ENCODE peak calls at places on chromosomes 2 and 18, in six cellular contexts. One of them, this sample, is unnamed.

GRCh38 chr2:102185347-102185746 is 1.5 kb upstream of the IL1RL2 start:
- DNase-seq in OCI-LY7: no peak
- DNase-seq in RWPE1: no peak
- DNase-seq in neural crest cell: no peak
- DNase-seq in pancreas: no peak
- DNase-seq in body of pancreas: no peak
- DNase-seq in this sample: no peak

GRCh38 chr2:171086352-171087290 is 74.1 kb downstream of the TLK1 start:
- DNase-seq in OCI-LY7: peak
- DNase-seq in RWPE1: peak
- DNase-seq in neural crest cell: peak
- DNase-seq in pancreas: no peak
- DNase-seq in body of pancreas: peak
- DNase-seq in this sample: no peak

GRCh38 chr18:65436430-65436829 is 314.4 kb upstream of the CDH7 start:
- DNase-seq in OCI-LY7: no peak
- DNase-seq in RWPE1: no peak
- DNase-seq in neural crest cell: no peak
- DNase-seq in pancreas: no peak
- DNase-seq in body of pancreas: no peak
- DNase-seq in this sample: no peak

GRCh38 chr2:142130111-142131015 is 453 bp downstream of the LRP1B start:
- DNase-seq in OCI-LY7: no peak
- DNase-seq in RWPE1: peak
- DNase-seq in neural crest cell: peak
- DNase-seq in pancreas: peak
- DNase-seq in body of pancreas: peak
- DNase-seq in this sample: peak

GRCh38 chr2:79627237-79627636 is 114.4 kb downstream of the CTNNA2 start:
- DNase-seq in OCI-LY7: no peak
- DNase-seq in RWPE1: no peak
- DNase-seq in neural crest cell: no peak
- DNase-seq in pancreas: no peak
- DNase-seq in body of pancreas: no peak
- DNase-seq in this sample: no peak

GRCh38 chr2:225742487-225742886 is 343.0 kb downstream of the NYAP2 start:
- DNase-seq in OCI-LY7: no peak
- DNase-seq in RWPE1: no peak
- DNase-seq in neural crest cell: no peak
- DNase-seq in pancreas: no peak
- DNase-seq in body of pancreas: no peak
- DNase-seq in this sample: no peak

GRCh38 chr2:171469176-171469575 is 35.1 kb downstream of the DCAF17 start:
- DNase-seq in OCI-LY7: no peak
- DNase-seq in RWPE1: no peak
- DNase-seq in neural crest cell: no peak
- DNase-seq in pancreas: no peak
- DNase-seq in body of pancreas: no peak
- DNase-seq in this sample: no peak

GRCh38 chr18:35939166-35939565 is 33.3 kb upstream of the RMP24 start:
- DNase-seq in OCI-LY7: peak
- DNase-seq in RWPE1: no peak
- DNase-seq in neural crest cell: no peak
- DNase-seq in pancreas: no peak
- DNase-seq in body of pancreas: no peak
- DNase-seq in this sample: no peak

GRCh38 chr2:34306745-34307144 is 707.6 kb upstream of the FAM98A start:
- DNase-seq in OCI-LY7: no peak
- DNase-seq in RWPE1: no peak
- DNase-seq in neural crest cell: no peak
- DNase-seq in pancreas: no peak
- DNase-seq in body of pancreas: no peak
- DNase-seq in this sample: no peak

GRCh38 chr2:190809876-190810525 is 70.6 kb upstream of the GLS start:
- DNase-seq in OCI-LY7: no peak
- DNase-seq in RWPE1: no peak
- DNase-seq in neural crest cell: no peak
- DNase-seq in pancreas: no peak
- DNase-seq in body of pancreas: no peak
- DNase-seq in this sample: no peak

DNA sequence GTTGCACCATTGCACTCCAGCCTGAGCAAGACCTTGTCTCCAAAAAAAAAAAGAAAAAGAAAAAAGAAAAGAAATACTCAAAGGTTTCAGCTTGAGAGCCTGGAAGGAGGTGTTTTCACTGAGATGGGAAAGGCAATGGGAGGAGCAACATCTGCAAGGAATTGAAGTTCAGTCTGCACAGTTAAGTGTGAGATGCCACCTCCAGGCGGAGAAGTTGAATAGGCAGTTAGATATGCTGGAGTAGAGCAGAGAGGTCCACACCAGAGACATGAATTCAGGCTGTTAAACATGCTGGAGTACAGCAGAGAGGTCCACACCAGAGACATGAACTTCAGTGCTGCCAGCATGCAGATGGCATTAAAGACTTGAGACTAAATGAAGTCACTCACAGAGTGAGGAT is 41.4 kb upstream of the DTNB start:
- DNase-seq in OCI-LY7: no peak
- DNase-seq in RWPE1: no peak
- DNase-seq in neural crest cell: no peak
- DNase-seq in pancreas: no peak
- DNase-seq in body of pancreas: no peak
- DNase-seq in this sample: no peak
- TF ChIP-seq CTCF in OCI-LY7: peak
- TF ChIP-seq CTCF in RWPE1: no peak
- TF ChIP-seq CTCF in neural crest cell: no peak
- TF ChIP-seq CTCF in pancreas: no peak
- TF ChIP-seq CTCF in body of pancreas: no peak
- TF ChIP-seq CTCF in this sample: no peak

GRCh38 chr2:121902171-121902591 is 146.7 kb downstream of the TSN start:
- DNase-seq in OCI-LY7: no peak
- DNase-seq in RWPE1: no peak
- DNase-seq in neural crest cell: no peak
- DNase-seq in pancreas: no peak
- DNase-seq in body of pancreas: no peak
- DNase-seq in this sample: no peak
- TF ChIP-seq CTCF in OCI-LY7: peak
- TF ChIP-seq CTCF in RWPE1: no peak
- TF ChIP-seq CTCF in neural crest cell: no peak
- TF ChIP-seq CTCF in pancreas: no peak
- TF ChIP-seq CTCF in body of pancreas: no peak
- TF ChIP-seq CTCF in this sample: no peak

DNA sequence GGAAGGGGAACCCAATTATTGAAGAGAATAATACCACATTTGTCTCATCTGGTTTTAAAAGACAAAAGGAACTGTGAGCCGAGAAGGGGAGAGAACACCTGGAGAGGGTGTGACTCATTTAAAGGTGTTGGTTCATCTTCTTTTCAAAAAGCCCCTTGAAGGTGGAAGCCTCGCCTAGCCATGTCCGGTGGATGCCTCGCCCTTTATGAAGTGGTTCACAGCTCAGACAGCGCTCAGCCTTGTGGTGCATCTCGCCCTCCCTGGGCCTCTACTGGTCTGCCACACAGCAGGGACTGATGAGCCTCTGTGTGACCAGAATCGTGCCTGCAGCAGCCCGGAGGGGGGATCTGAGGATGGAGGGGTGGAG is 290.0 kb upstream of the CXCR4 start:
- DNase-seq in OCI-LY7: no peak
- DNase-seq in RWPE1: no peak
- DNase-seq in neural crest cell: no peak
- DNase-seq in pancreas: no peak
- DNase-seq in body of pancreas: no peak
- DNase-seq in this sample: no peak
- TF ChIP-seq CTCF in OCI-LY7: no peak
- TF ChIP-seq CTCF in RWPE1: no peak
- TF ChIP-seq CTCF in neural crest cell: no peak
- TF ChIP-seq CTCF in pancreas: no peak
- TF ChIP-seq CTCF in body of pancreas: no peak
- TF ChIP-seq CTCF in this sample: no peak

DNA sequence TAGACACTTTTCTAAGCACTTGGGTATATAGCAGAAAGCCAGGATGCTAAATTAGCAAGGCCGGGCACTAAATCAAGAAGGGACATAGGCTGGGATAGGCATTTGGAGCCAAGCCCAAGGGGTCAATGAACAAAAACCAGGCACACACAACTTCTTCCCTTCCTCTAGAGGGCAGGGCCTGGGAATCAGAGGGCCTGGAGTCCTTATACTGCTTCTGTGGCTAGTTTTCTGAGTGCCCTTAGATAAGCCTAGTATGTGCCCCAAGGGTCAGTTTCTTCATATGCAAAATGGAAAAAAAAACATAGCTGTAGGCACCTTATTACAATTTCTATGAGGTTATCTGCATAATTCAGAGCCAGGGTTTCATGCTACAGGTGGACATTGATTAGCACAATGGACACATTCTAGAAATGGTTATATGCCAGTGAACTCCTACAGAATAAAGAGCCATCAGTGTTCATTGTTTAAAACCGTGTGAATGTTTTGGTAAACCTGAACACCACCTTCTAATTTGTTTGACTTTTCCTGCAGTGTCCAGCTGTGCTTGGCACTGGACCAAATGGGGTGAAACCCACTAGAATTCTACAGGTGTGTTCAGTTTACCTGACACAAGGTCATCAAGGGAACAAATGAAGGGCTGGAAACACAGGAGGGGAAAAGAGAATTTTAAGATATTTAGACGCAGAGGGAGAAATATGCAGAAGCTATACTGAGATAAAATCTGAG is 49.6 kb downstream of the PAX8 start:
- DNase-seq in OCI-LY7: no peak
- DNase-seq in RWPE1: no peak
- DNase-seq in neural crest cell: no peak
- DNase-seq in pancreas: no peak
- DNase-seq in body of pancreas: no peak
- DNase-seq in this sample: no peak
- TF ChIP-seq CTCF in OCI-LY7: no peak
- TF ChIP-seq CTCF in RWPE1: no peak
- TF ChIP-seq CTCF in neural crest cell: no peak
- TF ChIP-seq CTCF in pancreas: no peak
- TF ChIP-seq CTCF in body of pancreas: no peak
- TF ChIP-seq CTCF in this sample: no peak

GRCh38 chr2:219076253-219076652 is 15.5 kb upstream of the IHH start:
- DNase-seq in OCI-LY7: no peak
- DNase-seq in RWPE1: no peak
- DNase-seq in neural crest cell: no peak
- DNase-seq in pancreas: no peak
- DNase-seq in body of pancreas: no peak
- DNase-seq in this sample: no peak

GRCh38 chr2:219081096-219081495 is 20.4 kb upstream of the IHH start:
- DNase-seq in OCI-LY7: no peak
- DNase-seq in RWPE1: no peak
- DNase-seq in neural crest cell: no peak
- DNase-seq in pancreas: no peak
- DNase-seq in body of pancreas: no peak
- DNase-seq in this sample: no peak

GRCh38 chr2:219081701-219082331 is 21.1 kb upstream of the IHH start:
- DNase-seq in OCI-LY7: no peak
- DNase-seq in RWPE1: no peak
- DNase-seq in neural crest cell: no peak
- DNase-seq in pancreas: no peak
- DNase-seq in body of pancreas: peak
- DNase-seq in this sample: no peak

GRCh38 chr2:219079417-219079816 is 18.7 kb upstream of the IHH start:
- DNase-seq in OCI-LY7: no peak
- DNase-seq in RWPE1: no peak
- DNase-seq in neural crest cell: no peak
- DNase-seq in pancreas: no peak
- DNase-seq in body of pancreas: no peak
- DNase-seq in this sample: no peak

GRCh38 chr2:219078126-219078525 is 17.4 kb upstream of the IHH start:
- DNase-seq in OCI-LY7: no peak
- DNase-seq in RWPE1: no peak
- DNase-seq in neural crest cell: no peak
- DNase-seq in pancreas: no peak
- DNase-seq in body of pancreas: no peak
- DNase-seq in this sample: no peak
- TF ChIP-seq CTCF in OCI-LY7: peak
- TF ChIP-seq CTCF in RWPE1: no peak
- TF ChIP-seq CTCF in neural crest cell: no peak
- TF ChIP-seq CTCF in pancreas: no peak
- TF ChIP-seq CTCF in body of pancreas: no peak
- TF ChIP-seq CTCF in this sample: no peak

DNA sequence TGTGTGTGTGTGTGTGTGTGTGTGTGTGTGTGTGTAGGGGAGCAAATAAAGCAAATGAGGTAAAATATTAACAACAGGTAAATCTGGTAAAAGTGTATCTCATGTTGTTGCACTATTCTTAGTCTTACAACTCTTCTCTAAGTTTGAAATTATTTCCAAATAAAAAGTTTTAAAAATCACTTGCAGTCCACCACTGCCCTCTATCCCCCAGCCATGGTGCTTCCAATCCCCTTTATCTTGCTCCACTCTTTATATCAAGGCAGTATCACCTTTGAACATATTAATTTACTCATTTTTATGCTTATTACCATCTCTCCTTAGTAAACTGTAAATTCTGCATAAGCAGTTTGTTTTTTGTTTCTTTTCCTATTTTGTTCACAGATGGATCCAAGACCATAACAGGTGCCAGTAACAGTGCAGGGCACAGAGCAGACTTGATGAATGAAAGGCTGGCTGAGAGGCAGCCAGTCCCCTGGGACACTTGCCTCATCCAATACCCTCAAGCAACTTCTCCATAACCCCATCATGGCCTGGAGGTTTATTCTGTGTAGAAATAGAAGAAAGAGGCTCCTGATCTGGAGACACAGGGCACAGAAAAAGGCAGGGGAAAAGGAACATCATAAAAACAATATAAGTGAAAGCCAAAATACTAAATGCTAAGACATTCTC is 67.6 kb downstream of the LDAH start:
- DNase-seq in OCI-LY7: peak
- DNase-seq in RWPE1: no peak
- DNase-seq in neural crest cell: no peak
- DNase-seq in pancreas: no peak
- DNase-seq in body of pancreas: no peak
- DNase-seq in this sample: no peak
- TF ChIP-seq CTCF in OCI-LY7: peak
- TF ChIP-seq CTCF in RWPE1: no peak
- TF ChIP-seq CTCF in neural crest cell: no peak
- TF ChIP-seq CTCF in pancreas: no peak
- TF ChIP-seq CTCF in body of pancreas: no peak
- TF ChIP-seq CTCF in this sample: no peak

DNA sequence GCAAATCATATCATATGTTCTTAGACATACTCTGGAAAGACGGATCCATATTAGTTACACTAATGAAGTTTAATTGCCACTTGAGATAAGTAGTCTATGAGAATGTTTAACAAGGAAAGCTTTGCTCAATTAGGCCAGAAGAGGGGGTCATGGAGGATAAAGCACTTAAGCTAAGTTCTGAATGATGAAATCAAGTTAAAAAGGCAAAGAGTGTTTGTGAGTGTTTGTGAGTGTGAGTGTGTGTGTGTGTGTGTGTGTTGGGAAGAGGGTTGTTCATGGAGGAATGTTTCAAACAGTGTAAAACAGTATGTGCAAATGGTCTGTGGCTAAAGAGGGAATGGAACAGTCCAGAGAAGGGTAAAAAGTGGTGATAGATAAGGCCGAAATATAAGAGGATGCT is 360.9 kb downstream of the ERBB4 start:
- DNase-seq in OCI-LY7: no peak
- DNase-seq in RWPE1: no peak
- DNase-seq in neural crest cell: no peak
- DNase-seq in pancreas: no peak
- DNase-seq in body of pancreas: no peak
- DNase-seq in this sample: no peak
- TF ChIP-seq CTCF in OCI-LY7: peak
- TF ChIP-seq CTCF in RWPE1: no peak
- TF ChIP-seq CTCF in neural crest cell: peak
- TF ChIP-seq CTCF in pancreas: no peak
- TF ChIP-seq CTCF in body of pancreas: no peak
- TF ChIP-seq CTCF in this sample: no peak